ENCODE peak calls at places on chromosomes 6 and 20, in eight cellular contexts. I is endothelial cell of umbilical vein, K is sigmoid colon, P is spleen, A is esophagus muscularis mucosa, M is Panc1, G is HepG2, H is GM12892. W is an unnamed sample.

GRCh38 chr20:56385130-56385529 is 6.9 kb downstream of the AURKA start:
- DNase-seq in I (no peak), K (no peak), P (no peak), A (no peak), M (no peak), G (no peak), H (no peak), W (no peak)

GRCh38 chr20:8535403-8536003 is 403.4 kb downstream of the PLCB1 start:
- DNase-seq in I (peak), K (no peak), P (no peak), A (no peak), M (no peak), G (peak), H (no peak), W (no peak)

GRCh38 chr6:167424060-167424673 is 99.3 kb downstream of the TTLL2 start:
- DNase-seq in I (no peak), K (no peak), P (no peak), A (no peak), M (no peak), G (peak), H (no peak), W (no peak)

GRCh38 chr6:11965499-11965898 is 46.6 kb upstream of the HIVEP1 start:
- DNase-seq in I (no peak), K (no peak), P (no peak), A (no peak), M (no peak), G (no peak), H (no peak), W (no peak)

GRCh38 chr20:41174782-41175181 is 37.4 kb downstream of the PLCG1 start:
- DNase-seq in I (no peak), K (no peak), P (peak), A (peak), M (no peak), G (no peak), H (no peak), W (no peak)

GRCh38 chr20:25057234-25058050 is 497 bp downstream of the ACSS1 start:
- DNase-seq in I (peak), K (peak), P (peak), A (no peak), M (no peak), G (no peak), H (peak), W (peak)

GRCh38 chr6:148747145-148747492 is 289 bp downstream of the UST start:
- DNase-seq in I (peak), K (peak), P (peak), A (no peak), M (no peak), G (no peak), H (no peak), W (no peak)

GRCh38 chr6:127119361-127120108 is 1.1 kb downstream of the RSPO3 start:
- DNase-seq in I (peak), K (peak), P (peak), A (no peak), M (no peak), G (no peak), H (peak), W (peak)

GRCh38 chr6:127118505-127119360 is at the start of gene RSPO3:
- DNase-seq in I (peak), K (peak), P (peak), A (no peak), M (no peak), G (no peak), H (peak), W (peak)

GRCh38 chr6:10578718-10579117 is 57.6 kb downstream of the GCNT2 start:
- DNase-seq in I (no peak), K (no peak), P (no peak), A (no peak), M (no peak), G (no peak), H (no peak), W (no peak)

GRCh38 chr6:91678679-91679078 is 1091.8 kb upstream of the MAP3K7 start:
- DNase-seq in I (no peak), K (no peak), P (no peak), A (no peak), M (no peak), G (no peak), H (no peak), W (no peak)

GRCh38 chr6:150753404-150754184 is 111.9 kb upstream of the MTHFD1L start:
- DNase-seq in I (no peak), K (no peak), P (no peak), A (no peak), M (no peak), G (no peak), H (no peak), W (no peak)

GRCh38 chr6:53646606-53647005 is 18.9 kb downstream of the KLHL31 start:
- DNase-seq in I (no peak), K (no peak), P (no peak), A (no peak), M (no peak), G (no peak), H (no peak), W (no peak)

GRCh38 chr6:139153876-139154275 is 19.0 kb downstream of the HECA start:
- DNase-seq in I (no peak), K (no peak), P (no peak), A (no peak), M (no peak), G (no peak), H (no peak), W (no peak)

GRCh38 chr6:35191899-35192298 is 21.9 kb upstream of the SCUBE3 start:
- DNase-seq in I (no peak), K (no peak), P (no peak), A (no peak), M (no peak), G (no peak), H (no peak), W (no peak)

GRCh38 chr6:157552171-157552747 is 171.3 kb downstream of the ZDHHC14 start:
- DNase-seq in I (no peak), K (no peak), P (no peak), A (no peak), M (no peak), G (no peak), H (no peak), W (no peak)

GRCh38 chr20:31721408-31722332 is 998 bp downstream of the BCL2L1 start:
- DNase-seq in I (peak), K (no peak), P (peak), A (no peak), M (no peak), G (no peak), H (no peak), W (no peak)

GRCh38 chr6:157513619-157514485 is 132.9 kb downstream of the ZDHHC14 start:
- DNase-seq in I (peak), K (no peak), P (no peak), A (no peak), M (no peak), G (no peak), H (no peak), W (no peak)

GRCh38 chr20:32582659-32583580 is 2.2 kb downstream of the NOL4L start:
- DNase-seq in I (no peak), K (no peak), P (peak), A (no peak), M (no peak), G (no peak), H (no peak), W (no peak)

GRCh38 chr6:81863123-81863522 is 110.6 kb upstream of the TENT5A start:
- DNase-seq in I (no peak), K (no peak), P (no peak), A (no peak), M (no peak), G (peak), H (no peak), W (no peak)

GRCh38 chr6:145732788-145733187 is 2.5 kb downstream of the EPM2A start:
- DNase-seq in I (no peak), K (no peak), P (no peak), A (no peak), M (no peak), G (no peak), H (no peak), W (no peak)

GRCh38 chr6:2982464-2983121 is 11.2 kb upstream of the SERPINB6 start:
- DNase-seq in I (peak), K (no peak), P (no peak), A (no peak), M (no peak), G (no peak), H (no peak), W (no peak)

GRCh38 chr6:144405173-144405572 is 120.0 kb downstream of the UTRN start:
- DNase-seq in I (peak), K (no peak), P (no peak), A (no peak), M (no peak), G (no peak), H (no peak), W (no peak)

GRCh38 chr20:32019156-32019510 is 8.9 kb downstream of the CCM2L start:
- DNase-seq in I (no peak), K (no peak), P (no peak), A (no peak), M (no peak), G (no peak), H (no peak), W (no peak)

GRCh38 chr6:13573669-13574110 is 711 bp upstream of the SIRT5 start:
- DNase-seq in I (peak), K (peak), P (peak), A (no peak), M (no peak), G (peak), H (no peak), W (no peak)

GRCh38 chr20:42739692-42740091 is 450.0 kb downstream of the PTPRT start:
- DNase-seq in I (no peak), K (no peak), P (no peak), A (no peak), M (no peak), G (no peak), H (no peak), W (no peak)

GRCh38 chr6:14804444-14805210 is 441.2 kb upstream of the JARID2 start:
- DNase-seq in I (no peak), K (peak), P (peak), A (no peak), M (no peak), G (peak), H (no peak), W (no peak)
- TF ChIP-seq POLR2AphosphoS5 in I (no peak), K (peak), P (peak), A (peak), M (no peak), G (no peak), H (no peak), W (no peak)

GRCh38 chr20:45951925-45952834 is 17.7 kb downstream of the PCIF1 start:
- DNase-seq in I (no peak), K (no peak), P (peak), A (no peak), M (no peak), G (no peak), H (no peak), W (no peak)
- TF ChIP-seq POLR2AphosphoS5 in I (no peak), K (peak), P (peak), A (peak), M (no peak), G (no peak), H (no peak), W (no peak)

GRCh38 chr20:63254536-63255384 is 497 bp upstream of the NKAIN4 start:
- DNase-seq in I (no peak), K (no peak), P (no peak), A (no peak), M (no peak), G (no peak), H (no peak), W (no peak)
- TF ChIP-seq POLR2AphosphoS5 in I (no peak), K (no peak), P (no peak), A (no peak), M (no peak), G (no peak), H (no peak), W (no peak)

DNA sequence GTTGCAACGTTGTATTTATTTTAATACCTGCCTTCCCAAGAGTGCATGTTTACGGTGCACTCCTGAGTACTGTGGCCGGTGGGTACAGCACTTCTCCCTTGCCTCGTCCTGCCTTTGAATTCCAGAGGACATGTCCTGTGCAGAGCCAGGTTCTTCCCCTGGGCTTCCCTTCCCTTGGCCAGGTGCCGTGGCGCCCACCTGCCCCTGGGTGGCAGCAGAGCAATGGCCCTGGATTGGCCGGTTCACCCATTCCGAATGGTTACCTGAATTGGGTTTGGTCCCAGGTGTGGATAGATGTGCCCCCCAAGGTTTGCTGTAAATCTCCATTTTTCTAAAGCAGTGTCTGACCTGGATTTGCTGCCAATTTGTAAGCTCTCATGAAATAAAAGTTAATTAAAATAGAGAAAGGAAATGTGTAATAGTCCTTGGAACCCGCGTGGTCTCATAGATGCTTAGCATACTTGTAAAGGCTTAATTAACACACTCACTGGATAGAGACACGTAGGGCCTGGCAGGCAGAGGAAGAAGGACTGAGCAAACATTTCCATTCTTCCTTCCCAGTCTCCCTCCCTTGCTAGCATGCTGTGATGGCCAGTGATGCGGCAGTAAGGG is 40.6 kb downstream of the DTD1 start:
- DNase-seq in I (no peak), K (no peak), P (no peak), A (no peak), M (no peak), G (peak), H (no peak), W (no peak)
- TF ChIP-seq POLR2AphosphoS5 in I (no peak), K (no peak), P (no peak), A (no peak), M (no peak), G (no peak), H (no peak), W (no peak)

GRCh38 chr20:11769825-11770224 is 147.9 kb upstream of the BTBD3 start:
- DNase-seq in I (no peak), K (no peak), P (no peak), A (no peak), M (no peak), G (no peak), H (no peak), W (no peak)

GRCh38 chr20:11772226-11772730 is 145.4 kb upstream of the BTBD3 start:
- DNase-seq in I (no peak), K (no peak), P (no peak), A (no peak), M (no peak), G (no peak), H (no peak), W (no peak)

GRCh38 chr20:11766961-11767360 is 150.7 kb upstream of the BTBD3 start:
- DNase-seq in I (no peak), K (no peak), P (no peak), A (no peak), M (no peak), G (no peak), H (no peak), W (no peak)
- TF ChIP-seq POLR2AphosphoS5 in I (no peak), K (no peak), P (no peak), A (no peak), M (no peak), G (no peak), H (no peak), W (no peak)

DNA sequence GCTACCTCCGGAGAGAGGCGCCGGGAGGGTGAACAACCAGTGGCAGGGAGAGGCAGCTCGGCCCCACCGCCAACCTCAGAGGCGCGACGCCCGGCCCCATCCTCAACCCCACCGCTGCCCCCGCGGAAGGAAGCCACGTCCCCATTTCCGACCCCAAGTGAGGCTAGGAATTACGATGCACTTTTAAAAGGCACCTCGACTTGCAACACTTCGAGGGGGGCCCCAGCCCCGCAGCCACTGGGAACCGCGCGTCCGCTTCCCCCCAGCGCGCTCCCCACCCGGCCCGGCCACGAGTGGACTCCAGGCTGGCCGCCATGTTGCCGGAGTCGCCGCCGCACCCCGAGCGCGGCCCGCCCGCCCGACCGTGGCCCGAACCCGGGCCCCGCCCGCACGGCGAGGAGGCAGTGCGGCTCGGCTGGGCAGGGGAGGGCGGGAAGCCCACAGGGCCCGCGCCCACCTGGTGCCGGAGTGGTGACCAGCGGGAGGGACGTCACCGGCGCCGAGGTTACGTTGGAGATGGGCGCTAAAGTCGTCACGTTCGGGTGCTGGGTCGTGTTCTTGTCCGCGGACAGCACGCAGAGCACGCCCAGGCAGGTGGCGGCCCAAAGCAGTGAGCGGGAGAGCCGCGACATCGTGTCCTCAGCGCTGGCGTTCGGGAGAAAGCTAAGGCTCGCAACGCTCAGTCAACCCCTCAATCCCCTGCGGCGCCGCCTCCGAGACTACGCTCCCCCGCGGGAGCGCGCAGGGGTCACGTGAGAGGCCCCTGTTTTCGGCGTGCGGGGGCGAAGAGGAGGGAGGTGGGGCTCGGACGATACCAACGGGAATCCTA is at the start of gene CD164:
- DNase-seq in I (peak), K (peak), P (peak), A (peak), M (peak), G (peak), H (peak), W (peak)
- TF ChIP-seq POLR2AphosphoS5 in I (no peak), K (peak), P (peak), A (peak), M (peak), G (peak), H (peak), W (peak)

GRCh38 chr6:135617222-135617621 is 119.7 kb upstream of the AHI1 start:
- DNase-seq in I (no peak), K (no peak), P (no peak), A (no peak), M (no peak), G (no peak), H (no peak), W (no peak)
- TF ChIP-seq POLR2AphosphoS5 in I (no peak), K (no peak), P (no peak), A (no peak), M (no peak), G (no peak), H (no peak), W (no peak)

DNA sequence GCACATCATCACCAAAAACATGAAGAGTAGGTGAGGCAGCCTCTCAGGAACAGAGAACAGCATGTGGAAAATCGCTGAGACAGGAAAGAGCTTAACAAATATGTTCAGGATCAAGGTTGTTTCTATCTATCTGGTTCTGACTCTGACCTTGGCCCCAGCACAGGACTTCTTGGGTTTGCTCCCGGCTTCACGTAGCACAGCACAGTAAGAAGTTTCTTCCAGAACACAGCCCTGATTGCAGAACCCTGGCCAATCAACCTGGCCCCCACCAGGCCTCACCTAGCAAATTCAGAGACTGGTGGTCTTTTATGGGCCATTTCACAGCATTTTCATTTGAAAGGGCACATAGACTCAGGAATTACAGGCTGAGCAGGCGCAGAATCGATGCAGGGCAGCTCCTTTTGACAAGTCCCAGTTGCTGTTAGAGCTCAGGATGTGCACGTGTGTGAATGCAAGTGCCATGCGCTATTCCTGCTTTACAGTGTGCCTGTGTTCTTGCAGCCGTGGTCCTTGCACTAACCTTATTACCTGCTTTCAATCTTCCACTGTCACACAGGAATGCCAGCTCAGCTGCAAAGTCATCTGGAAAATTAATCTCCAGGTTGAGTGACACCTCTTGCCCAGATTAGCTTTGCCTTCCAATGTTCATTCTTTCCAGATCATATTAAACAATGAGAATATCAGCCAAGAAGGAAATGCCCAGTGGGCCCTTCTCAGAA is 100.5 kb upstream of the SLC2A12 start:
- DNase-seq in I (no peak), K (no peak), P (no peak), A (no peak), M (no peak), G (no peak), H (no peak), W (no peak)
- TF ChIP-seq POLR2AphosphoS5 in I (no peak), K (no peak), P (no peak), A (no peak), M (no peak), G (no peak), H (no peak), W (no peak)

DNA sequence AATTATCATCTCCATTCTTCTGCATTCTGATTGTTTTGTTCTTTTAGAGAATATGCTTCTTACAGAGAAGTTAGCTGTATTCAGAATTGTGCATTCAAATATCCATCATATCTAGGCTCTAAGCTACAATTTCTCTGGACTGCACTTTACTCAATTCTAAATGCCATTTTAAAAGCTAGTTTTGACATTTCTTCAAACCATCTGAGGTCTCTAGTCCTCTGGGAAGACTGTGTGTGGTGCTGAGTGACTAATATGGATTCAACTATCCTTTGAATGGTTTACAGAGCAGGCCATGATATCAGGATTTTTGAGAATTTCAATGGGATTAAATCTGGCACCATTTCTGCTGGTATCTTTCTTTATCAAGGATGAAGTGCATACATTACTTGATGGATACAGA is 285.7 kb downstream of the BTBD3 start:
- DNase-seq in I (no peak), K (no peak), P (no peak), A (no peak), M (no peak), G (no peak), H (no peak), W (no peak)
- TF ChIP-seq POLR2AphosphoS5 in I (no peak), K (no peak), P (no peak), A (no peak), M (no peak), G (no peak), H (no peak), W (no peak)

W was measured in GM12891.